ENCODE peak calls at places on chromosomes 6 and 20, in six cellular contexts. U is cardiac muscle cell, O is fibroblast of pulmonary artery, G is left lung, S is T-helper 9 cell, Q is H4. Z is an unnamed sample.

GRCh38 chr20:53578492-53579222 is 15.0 kb downstream of the ZNF217 start:
- DNase-seq in U (peak), O (peak), G (no peak), S (peak), Q (peak), Z (peak)

GRCh38 chr6:67683960-67684359 is 951.1 kb upstream of the ADGRB3 start:
- DNase-seq in U (no peak), O (peak), G (no peak), S (no peak), Q (peak), Z (peak)

GRCh38 chr20:59823860-59824259 is 109.6 kb downstream of the SYCP2 start:
- DNase-seq in U (no peak), O (no peak), G (no peak), S (no peak), Q (no peak), Z (no peak)

GRCh38 chr6:169829786-169830185 is 78.4 kb downstream of the ERMARD start:
- DNase-seq in U (no peak), O (no peak), G (peak), S (no peak), Q (no peak), Z (no peak)

GRCh38 chr6:35511980-35512379 is 716 bp downstream of the TULP1 start:
- DNase-seq in U (no peak), O (no peak), G (peak), S (no peak), Q (no peak), Z (no peak)

GRCh38 chr20:51402201-51402600 is 140.3 kb downstream of the NFATC2 start:
- DNase-seq in U (no peak), O (no peak), G (no peak), S (peak), Q (peak), Z (no peak)

GRCh38 chr6:43389713-43390265 is 20.3 kb upstream of the ZNF318 start:
- DNase-seq in U (no peak), O (no peak), G (no peak), S (no peak), Q (no peak), Z (no peak)

GRCh38 chr6:145034664-145035063 is 700.7 kb downstream of the EPM2A start:
- DNase-seq in U (no peak), O (no peak), G (no peak), S (no peak), Q (no peak), Z (peak)

GRCh38 chr20:62872863-62873261 is 11.2 kb upstream of the TCFL5 start:
- DNase-seq in U (no peak), O (no peak), G (no peak), S (no peak), Q (no peak), Z (no peak)

GRCh38 chr20:46694484-46694883 is 5.2 kb upstream of the TP53RK start:
- DNase-seq in U (peak), O (peak), G (no peak), S (no peak), Q (no peak), Z (peak)

GRCh38 chr20:38304845-38305447 is 990 bp downstream of the BPI start:
- DNase-seq in U (peak), O (peak), G (peak), S (no peak), Q (peak), Z (no peak)

GRCh38 chr6:145067430-145067829 is 667.9 kb downstream of the EPM2A start:
- DNase-seq in U (no peak), O (no peak), G (no peak), S (no peak), Q (no peak), Z (peak)

GRCh38 chr20:32207211-32207625 is 325 bp downstream of the PLAGL2 start:
- DNase-seq in U (no peak), O (no peak), G (no peak), S (peak), Q (no peak), Z (no peak)

GRCh38 chr6:144214622-144215401 is 64.5 kb downstream of the STX11 start:
- DNase-seq in U (no peak), O (no peak), G (peak), S (no peak), Q (no peak), Z (no peak)

GRCh38 chr6:54282186-54282585 is 26.1 kb upstream of the TINAG start:
- DNase-seq in U (no peak), O (peak), G (no peak), S (no peak), Q (peak), Z (peak)

GRCh38 chr6:79546186-79546585 is 9.0 kb upstream of the LCA5 start:
- DNase-seq in U (no peak), O (peak), G (no peak), S (no peak), Q (no peak), Z (no peak)

GRCh38 chr20:49483018-49483705 is 694 bp upstream of the KCNB1 start:
- DNase-seq in U (no peak), O (no peak), G (no peak), S (no peak), Q (no peak), Z (no peak)

GRCh38 chr6:34657307-34657978 is 39.1 kb downstream of the ILRUN start:
- DNase-seq in U (peak), O (peak), G (no peak), S (no peak), Q (peak), Z (peak)

GRCh38 chr6:107999341-107999740 is 41.3 kb upstream of the SEC63 start:
- DNase-seq in U (no peak), O (no peak), G (no peak), S (no peak), Q (no peak), Z (no peak)

GRCh38 chr6:8821921-8822512 is 386.7 kb upstream of the SLC35B3 start:
- DNase-seq in U (no peak), O (no peak), G (no peak), S (no peak), Q (no peak), Z (no peak)

GRCh38 chr20:57790176-57790575 is 80.4 kb upstream of the PMEPA1 start:
- DNase-seq in U (no peak), O (no peak), G (no peak), S (no peak), Q (no peak), Z (no peak)

GRCh38 chr20:31695849-31696804 is 26.5 kb downstream of the BCL2L1 start:
- DNase-seq in U (no peak), O (peak), G (no peak), S (no peak), Q (no peak), Z (peak)

GRCh38 chr6:30826961-30827342 is 57.4 kb upstream of the DDR1 start:
- DNase-seq in U (no peak), O (no peak), G (peak), S (no peak), Q (peak), Z (peak)

GRCh38 chr6:37175332-37176267 is 5.6 kb downstream of the PIM1 start:
- DNase-seq in U (no peak), O (peak), G (peak), S (no peak), Q (no peak), Z (no peak)

GRCh38 chr6:163260111-163260895 is 154.2 kb upstream of the QKI start:
- DNase-seq in U (peak), O (peak), G (no peak), S (no peak), Q (no peak), Z (no peak)

GRCh38 chr20:34639755-34640222 is 37.1 kb downstream of the PIGU start:
- DNase-seq in U (peak), O (no peak), G (no peak), S (no peak), Q (peak), Z (no peak)

GRCh38 chr6:167495506-167496391 is 170.9 kb downstream of the TTLL2 start:
- DNase-seq in U (no peak), O (no peak), G (no peak), S (no peak), Q (no peak), Z (no peak)

GRCh38 chr6:24458937-24459336 is 30.4 kb downstream of the GPLD1 start:
- DNase-seq in U (no peak), O (no peak), G (no peak), S (no peak), Q (no peak), Z (no peak)

GRCh38 chr6:116444092-116444491 is 17.1 kb upstream of the CALHM6 start:
- DNase-seq in U (peak), O (peak), G (no peak), S (no peak), Q (no peak), Z (no peak)

GRCh38 chr20:2101057-2101934 is at the start of gene STK35:
- DNase-seq in U (no peak), O (peak), G (peak), S (no peak), Q (peak), Z (no peak)

GRCh38 chr6:131400054-131400781 is 172.8 kb upstream of the ARG1 start:
- DNase-seq in U (no peak), O (peak), G (no peak), S (no peak), Q (peak), Z (peak)

GRCh38 chr20:40689943-40690835 is 1.2 kb upstream of the MAFB start:
- DNase-seq in U (peak), O (peak), G (peak), S (peak), Q (peak), Z (peak)

GRCh38 chr6:36786055-36786675 is 53.1 kb downstream of the CPNE5 start:
- DNase-seq in U (no peak), O (no peak), G (no peak), S (no peak), Q (no peak), Z (no peak)

GRCh38 chr6:37514840-37515239 is 15.1 kb upstream of the CCDC167 start:
- DNase-seq in U (no peak), O (no peak), G (no peak), S (no peak), Q (no peak), Z (no peak)

GRCh38 chr6:52522655-52523054 is 54.2 kb downstream of the TRAM2 start:
- DNase-seq in U (no peak), O (peak), G (no peak), S (no peak), Q (no peak), Z (no peak)